ENCODE peak calls at places on chromosomes 16 and 17, in eight cellular contexts. One of them, this sample, is unnamed.

GRCh38 chr17:9074106-9074505 is 52.8 kb downstream of the NTN1 start:
- DNase-seq in MM.1S: no peak
- DNase-seq in mesothelial cell of epicardium: no peak
- DNase-seq in CD4-positive, alpha-beta T cell: no peak
- DNase-seq in bronchial epithelial cell: peak
- DNase-seq in foreskin keratinocyte: no peak
- DNase-seq in GM10248: no peak
- DNase-seq in stomach: no peak
- DNase-seq in this sample: peak

GRCh38 chr16:75099738-75100615 is 16.6 kb downstream of the LDHD start:
- DNase-seq in MM.1S: no peak
- DNase-seq in mesothelial cell of epicardium: no peak
- DNase-seq in CD4-positive, alpha-beta T cell: peak
- DNase-seq in bronchial epithelial cell: no peak
- DNase-seq in foreskin keratinocyte: no peak
- DNase-seq in GM10248: no peak
- DNase-seq in stomach: no peak
- DNase-seq in this sample: no peak

GRCh38 chr17:7056386-7056785 is 12.5 kb upstream of the SLC16A11 start:
- DNase-seq in MM.1S: peak
- DNase-seq in mesothelial cell of epicardium: no peak
- DNase-seq in CD4-positive, alpha-beta T cell: no peak
- DNase-seq in bronchial epithelial cell: peak
- DNase-seq in foreskin keratinocyte: peak
- DNase-seq in GM10248: no peak
- DNase-seq in stomach: no peak
- DNase-seq in this sample: no peak

GRCh38 chr17:34307110-34307509 is 12.1 kb upstream of the CCL8 start:
- DNase-seq in MM.1S: no peak
- DNase-seq in mesothelial cell of epicardium: no peak
- DNase-seq in CD4-positive, alpha-beta T cell: no peak
- DNase-seq in bronchial epithelial cell: no peak
- DNase-seq in foreskin keratinocyte: no peak
- DNase-seq in GM10248: no peak
- DNase-seq in stomach: no peak
- DNase-seq in this sample: no peak

GRCh38 chr17:7058831-7059447 is 15.0 kb upstream of the SLC16A11 start:
- DNase-seq in MM.1S: peak
- DNase-seq in mesothelial cell of epicardium: no peak
- DNase-seq in CD4-positive, alpha-beta T cell: no peak
- DNase-seq in bronchial epithelial cell: peak
- DNase-seq in foreskin keratinocyte: peak
- DNase-seq in GM10248: no peak
- DNase-seq in stomach: no peak
- DNase-seq in this sample: no peak

GRCh38 chr16:85417156-85417860 is 195.8 kb upstream of the GSE1 start:
- DNase-seq in MM.1S: peak
- DNase-seq in mesothelial cell of epicardium: peak
- DNase-seq in CD4-positive, alpha-beta T cell: no peak
- DNase-seq in bronchial epithelial cell: no peak
- DNase-seq in foreskin keratinocyte: no peak
- DNase-seq in GM10248: no peak
- DNase-seq in stomach: no peak
- DNase-seq in this sample: no peak

GRCh38 chr17:15513859-15514446 is 46.5 kb upstream of the CDRT4 start:
- DNase-seq in MM.1S: no peak
- DNase-seq in mesothelial cell of epicardium: no peak
- DNase-seq in CD4-positive, alpha-beta T cell: no peak
- DNase-seq in bronchial epithelial cell: no peak
- DNase-seq in foreskin keratinocyte: no peak
- DNase-seq in GM10248: no peak
- DNase-seq in stomach: no peak
- DNase-seq in this sample: no peak

GRCh38 chr16:67170168-67170947 is at the start of gene NOL3:
- DNase-seq in MM.1S: peak
- DNase-seq in mesothelial cell of epicardium: no peak
- DNase-seq in CD4-positive, alpha-beta T cell: no peak
- DNase-seq in bronchial epithelial cell: peak
- DNase-seq in foreskin keratinocyte: no peak
- DNase-seq in GM10248: peak
- DNase-seq in stomach: peak
- DNase-seq in this sample: peak

GRCh38 chr16:56938664-56939513 is 6.9 kb downstream of the HERPUD1 start:
- DNase-seq in MM.1S: peak
- DNase-seq in mesothelial cell of epicardium: no peak
- DNase-seq in CD4-positive, alpha-beta T cell: no peak
- DNase-seq in bronchial epithelial cell: no peak
- DNase-seq in foreskin keratinocyte: no peak
- DNase-seq in GM10248: no peak
- DNase-seq in stomach: no peak
- DNase-seq in this sample: no peak

GRCh38 chr17:59837362-59838195 is 55.2 kb downstream of the TUBD1 start:
- DNase-seq in MM.1S: no peak
- DNase-seq in mesothelial cell of epicardium: no peak
- DNase-seq in CD4-positive, alpha-beta T cell: peak
- DNase-seq in bronchial epithelial cell: peak
- DNase-seq in foreskin keratinocyte: peak
- DNase-seq in GM10248: peak
- DNase-seq in stomach: peak
- DNase-seq in this sample: peak

GRCh38 chr17:54662978-54663876 is 237.4 kb upstream of the TOM1L1 start:
- DNase-seq in MM.1S: no peak
- DNase-seq in mesothelial cell of epicardium: no peak
- DNase-seq in CD4-positive, alpha-beta T cell: no peak
- DNase-seq in bronchial epithelial cell: no peak
- DNase-seq in foreskin keratinocyte: no peak
- DNase-seq in GM10248: no peak
- DNase-seq in stomach: no peak
- DNase-seq in this sample: no peak

GRCh38 chr17:67689534-67690177 is 28.1 kb upstream of the NOL11 start:
- DNase-seq in MM.1S: peak
- DNase-seq in mesothelial cell of epicardium: peak
- DNase-seq in CD4-positive, alpha-beta T cell: peak
- DNase-seq in bronchial epithelial cell: peak
- DNase-seq in foreskin keratinocyte: peak
- DNase-seq in GM10248: peak
- DNase-seq in stomach: peak
- DNase-seq in this sample: peak

GRCh38 chr17:32660496-32660895 is 173.7 kb downstream of the CDK5R1 start:
- DNase-seq in MM.1S: no peak
- DNase-seq in mesothelial cell of epicardium: no peak
- DNase-seq in CD4-positive, alpha-beta T cell: no peak
- DNase-seq in bronchial epithelial cell: no peak
- DNase-seq in foreskin keratinocyte: no peak
- DNase-seq in GM10248: no peak
- DNase-seq in stomach: no peak
- DNase-seq in this sample: no peak

DNA sequence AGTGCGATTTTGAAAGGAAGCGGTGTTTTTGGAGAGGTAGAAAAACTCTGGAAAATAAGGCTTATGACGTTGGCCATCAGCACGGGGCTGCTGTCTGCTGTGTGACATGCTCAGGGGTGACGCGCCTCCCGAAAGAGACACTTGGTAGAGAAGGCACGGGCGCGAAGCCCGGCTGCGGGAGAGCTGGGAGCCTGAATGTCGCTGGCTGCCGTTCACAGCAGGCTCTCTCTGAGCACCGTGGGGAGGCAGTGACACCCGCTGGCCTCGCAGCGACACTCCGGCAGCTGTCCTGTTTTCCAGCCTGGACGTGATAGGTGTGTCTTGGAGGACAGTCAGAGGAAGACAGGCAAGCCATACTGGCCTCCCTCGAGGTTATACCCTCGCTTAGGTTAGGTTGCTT is 759.1 kb upstream of the RBFOX1 start:
- DNase-seq in MM.1S: peak
- DNase-seq in mesothelial cell of epicardium: no peak
- DNase-seq in CD4-positive, alpha-beta T cell: no peak
- DNase-seq in bronchial epithelial cell: no peak
- DNase-seq in foreskin keratinocyte: no peak
- DNase-seq in GM10248: no peak
- DNase-seq in stomach: no peak
- DNase-seq in this sample: no peak
- TF ChIP-seq CTCF in MM.1S: no peak
- TF ChIP-seq CTCF in mesothelial cell of epicardium: no peak
- TF ChIP-seq CTCF in CD4-positive, alpha-beta T cell: no peak
- TF ChIP-seq CTCF in bronchial epithelial cell: no peak
- TF ChIP-seq CTCF in foreskin keratinocyte: no peak
- TF ChIP-seq CTCF in GM10248: no peak
- TF ChIP-seq CTCF in stomach: no peak
- TF ChIP-seq CTCF in this sample: no peak

GRCh38 chr17:77914440-77915254 is 43.9 kb upstream of the TNRC6C start:
- DNase-seq in MM.1S: no peak
- DNase-seq in mesothelial cell of epicardium: peak
- DNase-seq in CD4-positive, alpha-beta T cell: no peak
- DNase-seq in bronchial epithelial cell: no peak
- DNase-seq in foreskin keratinocyte: no peak
- DNase-seq in GM10248: no peak
- DNase-seq in stomach: no peak
- DNase-seq in this sample: no peak
- TF ChIP-seq CTCF in MM.1S: peak
- TF ChIP-seq CTCF in mesothelial cell of epicardium: no peak
- TF ChIP-seq CTCF in CD4-positive, alpha-beta T cell: peak
- TF ChIP-seq CTCF in bronchial epithelial cell: peak
- TF ChIP-seq CTCF in foreskin keratinocyte: peak
- TF ChIP-seq CTCF in GM10248: no peak
- TF ChIP-seq CTCF in stomach: peak
- TF ChIP-seq CTCF in this sample: no peak

DNA sequence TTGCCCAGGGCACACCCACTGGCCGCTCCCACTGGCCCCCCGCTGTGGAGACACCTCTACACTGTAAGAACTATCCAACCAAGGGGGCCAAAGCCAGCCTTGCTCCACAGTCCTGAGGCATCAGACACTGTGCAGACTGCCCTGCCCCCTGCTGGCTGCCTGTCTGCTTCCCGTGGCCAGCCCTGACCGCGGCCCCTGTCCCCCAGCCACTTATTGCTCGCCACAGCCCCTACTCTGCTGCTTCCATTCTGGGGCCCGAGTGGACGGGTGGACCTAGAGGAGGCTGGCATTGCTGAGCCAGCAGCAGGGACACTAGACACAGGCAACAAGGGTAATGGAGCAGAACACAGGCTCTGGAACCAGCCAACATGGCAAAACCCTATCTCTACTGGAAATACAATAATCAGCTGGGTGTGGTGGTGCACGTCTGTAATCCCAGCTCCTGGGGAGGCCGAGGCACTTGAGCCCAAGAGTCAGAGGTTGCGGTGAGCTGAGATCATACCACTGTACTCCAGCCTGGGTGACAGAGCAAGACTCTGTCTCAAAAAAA is 19.7 kb upstream of the LRRC37A3 start:
- DNase-seq in MM.1S: peak
- DNase-seq in mesothelial cell of epicardium: no peak
- DNase-seq in CD4-positive, alpha-beta T cell: peak
- DNase-seq in bronchial epithelial cell: no peak
- DNase-seq in foreskin keratinocyte: no peak
- DNase-seq in GM10248: peak
- DNase-seq in stomach: peak
- DNase-seq in this sample: peak
- TF ChIP-seq CTCF in MM.1S: peak
- TF ChIP-seq CTCF in mesothelial cell of epicardium: peak
- TF ChIP-seq CTCF in CD4-positive, alpha-beta T cell: peak
- TF ChIP-seq CTCF in bronchial epithelial cell: peak
- TF ChIP-seq CTCF in foreskin keratinocyte: peak
- TF ChIP-seq CTCF in GM10248: peak
- TF ChIP-seq CTCF in stomach: peak
- TF ChIP-seq CTCF in this sample: peak

GRCh38 chr17:56891751-56892150 is 22.1 kb downstream of the TRIM25 start:
- DNase-seq in MM.1S: no peak
- DNase-seq in mesothelial cell of epicardium: no peak
- DNase-seq in CD4-positive, alpha-beta T cell: peak
- DNase-seq in bronchial epithelial cell: no peak
- DNase-seq in foreskin keratinocyte: no peak
- DNase-seq in GM10248: no peak
- DNase-seq in stomach: peak
- DNase-seq in this sample: no peak
- TF ChIP-seq CTCF in MM.1S: peak
- TF ChIP-seq CTCF in mesothelial cell of epicardium: peak
- TF ChIP-seq CTCF in CD4-positive, alpha-beta T cell: peak
- TF ChIP-seq CTCF in bronchial epithelial cell: peak
- TF ChIP-seq CTCF in foreskin keratinocyte: peak
- TF ChIP-seq CTCF in GM10248: no peak
- TF ChIP-seq CTCF in stomach: peak
- TF ChIP-seq CTCF in this sample: no peak

GRCh38 chr16:1030381-1030901 is 42.1 kb upstream of the SSTR5 start:
- DNase-seq in MM.1S: no peak
- DNase-seq in mesothelial cell of epicardium: no peak
- DNase-seq in CD4-positive, alpha-beta T cell: no peak
- DNase-seq in bronchial epithelial cell: no peak
- DNase-seq in foreskin keratinocyte: no peak
- DNase-seq in GM10248: no peak
- DNase-seq in stomach: no peak
- DNase-seq in this sample: no peak
- TF ChIP-seq CTCF in MM.1S: no peak
- TF ChIP-seq CTCF in mesothelial cell of epicardium: no peak
- TF ChIP-seq CTCF in CD4-positive, alpha-beta T cell: no peak
- TF ChIP-seq CTCF in bronchial epithelial cell: no peak
- TF ChIP-seq CTCF in foreskin keratinocyte: no peak
- TF ChIP-seq CTCF in GM10248: no peak
- TF ChIP-seq CTCF in stomach: no peak
- TF ChIP-seq CTCF in this sample: no peak

GRCh38 chr17:82518826-82519810 is at the start of gene FOXK2:
- DNase-seq in MM.1S: peak
- DNase-seq in mesothelial cell of epicardium: peak
- DNase-seq in CD4-positive, alpha-beta T cell: peak
- DNase-seq in bronchial epithelial cell: peak
- DNase-seq in foreskin keratinocyte: peak
- DNase-seq in GM10248: peak
- DNase-seq in stomach: peak
- DNase-seq in this sample: peak
- TF ChIP-seq CTCF in MM.1S: no peak
- TF ChIP-seq CTCF in mesothelial cell of epicardium: no peak
- TF ChIP-seq CTCF in CD4-positive, alpha-beta T cell: no peak
- TF ChIP-seq CTCF in bronchial epithelial cell: no peak
- TF ChIP-seq CTCF in foreskin keratinocyte: no peak
- TF ChIP-seq CTCF in GM10248: no peak
- TF ChIP-seq CTCF in stomach: no peak
- TF ChIP-seq CTCF in this sample: no peak

GRCh38 chr16:55660026-55660425 is 4.2 kb downstream of the SLC6A2 start:
- DNase-seq in MM.1S: no peak
- DNase-seq in mesothelial cell of epicardium: no peak
- DNase-seq in CD4-positive, alpha-beta T cell: no peak
- DNase-seq in bronchial epithelial cell: no peak
- DNase-seq in foreskin keratinocyte: no peak
- DNase-seq in GM10248: no peak
- DNase-seq in stomach: no peak
- DNase-seq in this sample: no peak

GRCh38 chr16:55661842-55662479 is 6.2 kb downstream of the SLC6A2 start:
- DNase-seq in MM.1S: no peak
- DNase-seq in mesothelial cell of epicardium: no peak
- DNase-seq in CD4-positive, alpha-beta T cell: no peak
- DNase-seq in bronchial epithelial cell: peak
- DNase-seq in foreskin keratinocyte: peak
- DNase-seq in GM10248: no peak
- DNase-seq in stomach: no peak
- DNase-seq in this sample: no peak

GRCh38 chr16:55662641-55663040 is 6.9 kb downstream of the SLC6A2 start:
- DNase-seq in MM.1S: no peak
- DNase-seq in mesothelial cell of epicardium: no peak
- DNase-seq in CD4-positive, alpha-beta T cell: no peak
- DNase-seq in bronchial epithelial cell: no peak
- DNase-seq in foreskin keratinocyte: no peak
- DNase-seq in GM10248: no peak
- DNase-seq in stomach: no peak
- DNase-seq in this sample: no peak

GRCh38 chr16:55663225-55663624 is 7.4 kb downstream of the SLC6A2 start:
- DNase-seq in MM.1S: no peak
- DNase-seq in mesothelial cell of epicardium: no peak
- DNase-seq in CD4-positive, alpha-beta T cell: no peak
- DNase-seq in bronchial epithelial cell: no peak
- DNase-seq in foreskin keratinocyte: no peak
- DNase-seq in GM10248: no peak
- DNase-seq in stomach: no peak
- DNase-seq in this sample: no peak

GRCh38 chr16:55660776-55661175 is 5.0 kb downstream of the SLC6A2 start:
- DNase-seq in MM.1S: no peak
- DNase-seq in mesothelial cell of epicardium: no peak
- DNase-seq in CD4-positive, alpha-beta T cell: no peak
- DNase-seq in bronchial epithelial cell: no peak
- DNase-seq in foreskin keratinocyte: no peak
- DNase-seq in GM10248: no peak
- DNase-seq in stomach: no peak
- DNase-seq in this sample: no peak
- TF ChIP-seq CTCF in MM.1S: no peak
- TF ChIP-seq CTCF in mesothelial cell of epicardium: no peak
- TF ChIP-seq CTCF in CD4-positive, alpha-beta T cell: no peak
- TF ChIP-seq CTCF in bronchial epithelial cell: no peak
- TF ChIP-seq CTCF in foreskin keratinocyte: peak
- TF ChIP-seq CTCF in GM10248: no peak
- TF ChIP-seq CTCF in stomach: no peak
- TF ChIP-seq CTCF in this sample: no peak